ENCODE peak calls at places on chromosomes 11 and 22, in ten cellular contexts. L is activated effector memory CD4-positive, alpha-beta T cell treated with anti-CD3 and anti-CD28 coated beads, Interleukin-2, amount 50 U/mL, for 16 hours; I is GM13976; V is stimulated activated CD4-positive, alpha-beta T cell treated with anti-CD3 and anti-CD28 coated beads, Interleukin-15, amount 100 ng/mL, for 1 hour; O is activated CD8-positive, alpha-beta T cell treated with anti-CD3 and anti-CD28 coated beads, Interleukin-2, amount 10 ng/mL, durations not matched to agents 7 days and 5 days; K is stimulated activated CD8-positive, alpha-beta memory T cell treated with anti-CD3 and anti-CD28 coated beads, Interleukin-15, amount 100 ng/mL, for 4 hours; T is testis; B is NCI-H82; E is activated T-helper 1 cell treated with Interleukin-2 at 50 U/mL for 16 hours; A is activated CD4-positive, alpha-beta T cell treated with anti-CD3 and anti-CD28 coated beads for 4 hours. S is an unnamed sample.

GRCh38 chr11:59266491-59266890 is 53.8 kb upstream of the MPEG1 start:
- DNase-seq in L (no peak), I (no peak), V (no peak), O (no peak), K (no peak), T (no peak), B (no peak), E (no peak), A (no peak), S (no peak)

GRCh38 chr22:50301581-50301991 is 5.9 kb downstream of the PLXNB2 start:
- DNase-seq in L (no peak), I (no peak), V (no peak), O (no peak), K (no peak), T (no peak), B (no peak), E (no peak), A (no peak), S (no peak)

GRCh38 chr11:112663947-112664634 is 297.1 kb upstream of the NCAM1 start:
- DNase-seq in L (no peak), I (no peak), V (no peak), O (no peak), K (no peak), T (no peak), B (no peak), E (no peak), A (no peak), S (no peak)

GRCh38 chr11:108926522-108927380 is 261.9 kb downstream of the DDX10 start:
- DNase-seq in L (no peak), I (no peak), V (no peak), O (no peak), K (no peak), T (no peak), B (no peak), E (no peak), A (no peak), S (no peak)

GRCh38 chr22:28023036-28023435 is 104.0 kb upstream of the PITPNB start:
- DNase-seq in L (peak), I (no peak), V (no peak), O (no peak), K (no peak), T (peak), B (no peak), E (no peak), A (no peak), S (no peak)

GRCh38 chr11:126426820-126427749 is 71.6 kb downstream of the ST3GAL4 start:
- DNase-seq in L (no peak), I (no peak), V (no peak), O (no peak), K (no peak), T (peak), B (no peak), E (no peak), A (no peak), S (no peak)

GRCh38 chr22:19357270-19358105 is 66.0 kb upstream of the CLTCL1 start:
- DNase-seq in L (no peak), I (no peak), V (no peak), O (no peak), K (no peak), T (no peak), B (no peak), E (no peak), A (no peak), S (no peak)

GRCh38 chr22:20046730-20047129 is 25.8 kb downstream of the TANGO2 start:
- DNase-seq in L (no peak), I (no peak), V (no peak), O (no peak), K (no peak), T (no peak), B (no peak), E (no peak), A (no peak), S (no peak)

GRCh38 chr11:110121204-110121603 is 28.0 kb downstream of the ZC3H12C start:
- DNase-seq in L (no peak), I (no peak), V (no peak), O (no peak), K (no peak), T (no peak), B (no peak), E (no peak), A (no peak), S (no peak)

GRCh38 chr11:5007561-5007960 is 12.9 kb downstream of the OR51L1 start:
- DNase-seq in L (no peak), I (no peak), V (no peak), O (no peak), K (no peak), T (peak), B (no peak), E (no peak), A (no peak), S (no peak)

GRCh38 chr11:96361778-96362177 is 18.8 kb upstream of the MAML2 start:
- DNase-seq in L (no peak), I (no peak), V (no peak), O (no peak), K (no peak), T (no peak), B (no peak), E (no peak), A (no peak), S (no peak)

GRCh38 chr11:105298630-105299029 is 159.1 kb upstream of the CARD18 start:
- DNase-seq in L (no peak), I (no peak), V (no peak), O (no peak), K (no peak), T (no peak), B (no peak), E (no peak), A (no peak), S (no peak)

GRCh38 chr11:110900426-110900825 is 188.2 kb upstream of the ARHGAP20 start:
- DNase-seq in L (no peak), I (no peak), V (no peak), O (no peak), K (no peak), T (no peak), B (no peak), E (no peak), A (no peak), S (no peak)

GRCh38 chr11:119369035-119369925 is 12.2 kb downstream of the USP2 start:
- DNase-seq in L (peak), I (no peak), V (no peak), O (no peak), K (no peak), T (no peak), B (peak), E (no peak), A (no peak), S (no peak)

GRCh38 chr22:38927033-38927789 is 30.2 kb upstream of the APOBEC3A start:
- DNase-seq in L (peak), I (peak), V (peak), O (peak), K (peak), T (peak), B (peak), E (peak), A (peak), S (peak)

GRCh38 chr11:129997513-129997912 is 5.1 kb downstream of the PRDM10 start:
- DNase-seq in L (no peak), I (no peak), V (no peak), O (no peak), K (no peak), T (no peak), B (no peak), E (no peak), A (no peak), S (no peak)

GRCh38 chr11:111788051-111788450 is 21.9 kb upstream of the PPP2R1B start:
- DNase-seq in L (no peak), I (no peak), V (no peak), O (no peak), K (no peak), T (no peak), B (no peak), E (no peak), A (no peak), S (no peak)

GRCh38 chr11:125933030-125933813 is 12.6 kb upstream of the VSIG10L2 start:
- DNase-seq in L (no peak), I (no peak), V (no peak), O (peak), K (no peak), T (no peak), B (no peak), E (no peak), A (no peak), S (no peak)

GRCh38 chr11:115924744-115925567 is 420.7 kb upstream of the CADM1 start:
- DNase-seq in L (no peak), I (peak), V (no peak), O (no peak), K (no peak), T (no peak), B (peak), E (no peak), A (no peak), S (peak)

GRCh38 chr11:59918494-59918893 is 19.7 kb upstream of the OOSP1 start:
- DNase-seq in L (no peak), I (no peak), V (no peak), O (no peak), K (no peak), T (no peak), B (no peak), E (no peak), A (no peak), S (no peak)

GRCh38 chr22:23763579-23764331 is 965 bp downstream of the C22orf15 start:
- DNase-seq in L (peak), I (peak), V (no peak), O (peak), K (no peak), T (no peak), B (no peak), E (peak), A (peak), S (no peak)

GRCh38 chr11:60528934-60529333 is 13.7 kb downstream of the MS4A13 start:
- DNase-seq in L (no peak), I (peak), V (no peak), O (no peak), K (no peak), T (no peak), B (no peak), E (no peak), A (no peak), S (no peak)

GRCh38 chr11:20031155-20032001 is 128.9 kb downstream of the DBX1 start:
- DNase-seq in L (no peak), I (no peak), V (no peak), O (no peak), K (no peak), T (no peak), B (no peak), E (no peak), A (no peak), S (no peak)

GRCh38 chr22:24582111-24582814 is 10.6 kb downstream of the LRRC75B start:
- DNase-seq in L (no peak), I (no peak), V (no peak), O (no peak), K (no peak), T (no peak), B (no peak), E (no peak), A (no peak), S (no peak)

GRCh38 chr11:97033178-97033577 is 643.4 kb downstream of the JRKL start:
- DNase-seq in L (no peak), I (no peak), V (no peak), O (no peak), K (no peak), T (no peak), B (no peak), E (no peak), A (no peak), S (no peak)

GRCh38 chr22:27487600-27488450 is 313.7 kb downstream of the MN1 start:
- DNase-seq in L (no peak), I (no peak), V (no peak), O (no peak), K (no peak), T (no peak), B (no peak), E (no peak), A (no peak), S (no peak)

GRCh38 chr22:49184736-49185135 is 642.9 kb downstream of the BRD1 start:
- DNase-seq in L (no peak), I (no peak), V (no peak), O (no peak), K (no peak), T (no peak), B (no peak), E (no peak), A (no peak), S (no peak)

GRCh38 chr11:11265320-11265719 is 87.7 kb downstream of the CSNK2A3 start:
- DNase-seq in L (no peak), I (no peak), V (no peak), O (no peak), K (no peak), T (no peak), B (peak), E (no peak), A (no peak), S (no peak)